ENCODE peak calls at places on chromosomes 2 and 18, in eight cellular contexts. P is K562, V is sigmoid colon, T is prostate gland, Y is H1, J is HepG2, W is transverse colon, H is upper lobe of left lung. M is an unnamed sample.

GRCh38 chr2:225100269-225100668 is 58.0 kb upstream of the DOCK10 start:
- DNase-seq in P (no peak), V (no peak), T (no peak), Y (no peak), J (no peak), W (no peak), H (no peak), M (no peak)

GRCh38 chr18:62288669-62289016 is 36.5 kb upstream of the TNFRSF11A start:
- DNase-seq in P (no peak), V (no peak), T (no peak), Y (no peak), J (no peak), W (no peak), H (no peak), M (no peak)

GRCh38 chr2:9221223-9221622 is 14.6 kb downstream of the ASAP2 start:
- DNase-seq in P (no peak), V (no peak), T (no peak), Y (no peak), J (no peak), W (no peak), H (no peak), M (no peak)

GRCh38 chr2:12727085-12727484 is 10.3 kb downstream of the TRIB2 start:
- DNase-seq in P (no peak), V (no peak), T (no peak), Y (no peak), J (no peak), W (no peak), H (no peak), M (no peak)

GRCh38 chr18:72692086-72692485 is 147.9 kb upstream of the CBLN2 start:
- DNase-seq in P (no peak), V (no peak), T (no peak), Y (peak; percentile 61), J (no peak), W (peak; percentile 44), H (peak; percentile 25), M (peak; percentile 71)

GRCh38 chr18:10139783-10140410 is 226.1 kb downstream of the VAPA start:
- DNase-seq in P (no peak), V (no peak), T (no peak), Y (peak; percentile 37), J (no peak), W (no peak), H (no peak), M (no peak)

GRCh38 chr18:55343396-55344073 is 244.5 kb downstream of the TCF4 start:
- DNase-seq in P (peak; percentile 5), V (no peak), T (no peak), Y (no peak), J (no peak), W (no peak), H (no peak), M (no peak)

GRCh38 chr2:152508446-152508845 is 173.5 kb downstream of the FMNL2 start:
- DNase-seq in P (no peak), V (no peak), T (no peak), Y (no peak), J (peak; percentile 72), W (no peak), H (no peak), M (no peak)

GRCh38 chr2:16320716-16321115 is 344.9 kb downstream of the CYRIA start:
- DNase-seq in P (no peak), V (no peak), T (no peak), Y (peak; percentile 46), J (no peak), W (no peak), H (no peak), M (no peak)

GRCh38 chr18:79278896-79279295 is 116.8 kb upstream of the NFATC1 start:
- DNase-seq in P (no peak), V (no peak), T (no peak), Y (no peak), J (no peak), W (no peak), H (no peak), M (no peak)

GRCh38 chr2:42337356-42337820 is 23.6 kb downstream of the COX7A2L start:
- DNase-seq in P (peak; percentile 36), V (no peak), T (no peak), Y (no peak), J (no peak), W (no peak), H (no peak), M (no peak)

GRCh38 chr2:27932396-27932795 is 41.9 kb downstream of the BABAM2 start:
- DNase-seq in P (no peak), V (no peak), T (no peak), Y (no peak), J (peak; percentile 59), W (no peak), H (no peak), M (no peak)

GRCh38 chr18:22052405-22053105 is 116.8 kb upstream of the GATA6 start:
- DNase-seq in P (no peak), V (no peak), T (no peak), Y (no peak), J (peak; percentile 16), W (peak; percentile 25), H (no peak), M (no peak)

GRCh38 chr2:168119519-168120141 is 127.8 kb downstream of the STK39 start:
- DNase-seq in P (peak; percentile 49), V (no peak), T (peak; percentile 49), Y (no peak), J (peak; percentile 58), W (no peak), H (no peak), M (peak; percentile 88)

GRCh38 chr18:57447154-57447621 is 12.0 kb downstream of the ONECUT2 start:
- DNase-seq in P (no peak), V (no peak), T (no peak), Y (peak; percentile 91), J (no peak), W (no peak), H (no peak), M (no peak)

GRCh38 chr2:163407296-163407695 is 328.5 kb downstream of the FIGN start:
- DNase-seq in P (no peak), V (no peak), T (peak; percentile 70), Y (no peak), J (no peak), W (no peak), H (no peak), M (no peak)

GRCh38 chr2:239523944-239524310 is 123.1 kb upstream of the HDAC4 start:
- DNase-seq in P (no peak), V (no peak), T (no peak), Y (no peak), J (no peak), W (no peak), H (no peak), M (no peak)

GRCh38 chr18:44851806-44852205 is 171.1 kb downstream of the SETBP1 start:
- DNase-seq in P (no peak), V (no peak), T (no peak), Y (no peak), J (no peak), W (no peak), H (no peak), M (no peak)

GRCh38 chr2:36411962-36412444 is 56.4 kb downstream of the CRIM1 start:
- DNase-seq in P (peak; percentile 13), V (no peak), T (no peak), Y (peak; percentile 58), J (no peak), W (no peak), H (no peak), M (no peak)

GRCh38 chr2:2096803-2097464 is 234.1 kb downstream of the MYT1L start:
- DNase-seq in P (no peak), V (no peak), T (no peak), Y (no peak), J (no peak), W (no peak), H (no peak), M (no peak)
- TF ChIP-seq POLR2AphosphoS5 in P (no peak), V (no peak), T (no peak), Y (no peak), J (no peak), W (no peak), H (no peak), M (no peak)

DNA sequence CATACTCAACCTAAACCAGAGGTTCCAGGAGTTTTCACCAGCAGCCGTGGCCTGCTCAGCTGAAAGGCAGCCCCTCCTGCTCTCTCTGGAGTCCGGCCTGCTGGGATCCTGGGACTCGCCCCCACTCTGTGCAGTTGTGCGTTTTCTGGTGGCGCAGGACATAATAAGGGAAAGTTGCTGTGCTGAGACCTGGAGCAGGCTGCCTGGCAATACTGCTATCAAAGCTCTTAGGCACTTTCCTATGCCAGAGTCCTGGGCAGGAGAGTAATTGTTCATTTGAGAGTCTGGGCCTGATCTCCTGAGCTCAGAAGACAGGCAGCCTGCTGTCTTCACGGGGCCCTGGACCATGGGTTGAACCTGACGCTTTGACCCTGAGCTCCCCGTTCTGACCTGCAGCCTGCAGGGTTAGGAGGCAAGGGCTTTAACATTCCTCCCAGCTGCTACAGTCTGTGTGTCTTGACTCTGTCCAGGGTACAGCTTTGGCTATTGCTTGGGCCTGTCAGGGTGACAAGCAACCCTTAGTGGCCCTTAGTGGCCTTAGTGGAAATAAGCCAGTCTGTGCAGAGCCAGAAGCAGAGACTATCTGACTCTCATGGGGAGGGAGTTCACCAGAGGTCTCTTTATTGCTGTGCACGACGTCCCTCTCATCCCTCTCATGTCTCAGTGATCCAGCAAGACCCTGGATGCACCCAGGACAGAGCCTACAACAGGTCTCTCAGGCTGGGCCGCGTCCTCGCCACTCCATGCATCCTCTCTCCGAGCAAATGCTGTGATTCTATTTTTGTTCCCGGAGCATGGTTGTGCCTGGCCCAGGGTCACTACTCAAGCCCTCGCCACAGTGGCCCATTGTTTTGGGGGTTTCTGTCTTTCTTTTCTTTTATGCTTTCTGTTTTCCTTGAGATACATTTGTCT is 60.6 kb downstream of the ACKR3 start:
- DNase-seq in P (no peak), V (peak; percentile 51), T (no peak), Y (no peak), J (no peak), W (no peak), H (peak; percentile 19), M (no peak)
- H3K27ac ChIP-seq in P (no peak overlapping the region), V (peak overlapping the region; percentile 28), T (no peak overlapping the region), Y (no peak overlapping the region), J (no peak overlapping the region), W (no peak overlapping the region), H (no peak overlapping the region), M (no peak overlapping the region)

GRCh38 chr2:107001551-107001950 is 115.6 kb upstream of the ST6GAL2 start:
- DNase-seq in P (no peak), V (no peak), T (no peak), Y (no peak), J (no peak), W (no peak), H (no peak), M (no peak)
- H3K4me3 ChIP-seq in P (no peak overlapping the region), V (no peak overlapping the region), T (no peak overlapping the region), Y (no peak overlapping the region), J (no peak overlapping the region), W (no peak overlapping the region), H (no peak overlapping the region), M (no peak overlapping the region)

DNA sequence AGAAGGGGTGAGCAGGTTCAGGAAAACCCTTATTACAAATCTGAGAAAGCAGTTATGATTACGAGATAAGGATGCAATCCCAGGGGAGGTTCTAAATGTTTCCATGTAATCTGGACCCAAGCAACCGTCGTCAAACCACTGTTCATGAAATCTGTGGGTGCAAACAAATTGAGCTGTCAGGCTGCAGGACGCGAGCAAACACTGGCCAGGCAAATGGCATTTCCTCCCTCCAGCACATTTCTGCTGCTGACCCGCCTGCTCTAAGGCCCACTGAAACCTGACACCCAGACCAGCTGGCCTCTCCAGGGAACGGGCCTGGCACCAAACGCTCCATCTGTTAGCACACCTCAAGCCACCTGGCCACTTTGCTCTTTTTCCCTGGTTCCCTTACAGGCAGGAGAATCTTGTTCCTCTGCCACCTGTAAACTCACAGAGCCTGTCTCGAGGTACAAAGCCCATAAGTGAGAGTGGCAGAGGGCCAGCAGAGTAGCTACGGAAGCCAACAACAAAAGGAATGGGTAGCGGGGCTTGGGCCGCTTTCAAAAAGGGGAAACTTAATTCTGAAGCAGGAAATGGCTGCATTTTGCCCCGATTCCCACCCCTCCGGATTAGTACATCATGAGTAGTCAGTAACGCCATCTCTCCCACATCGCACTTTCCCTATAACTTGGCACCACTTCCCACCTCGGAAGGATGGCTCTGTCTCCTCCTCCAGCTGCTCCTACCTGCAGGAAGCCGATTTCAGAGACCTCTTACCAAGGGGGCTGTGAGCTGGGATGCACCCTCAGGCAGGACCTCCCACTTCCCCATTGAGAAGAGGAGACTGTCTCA is 26.4 kb downstream of the CRACDL start:
- DNase-seq in P (no peak), V (no peak), T (peak; percentile 79), Y (peak; percentile 69), J (peak; percentile 82), W (peak; percentile 19), H (peak; percentile 92), M (no peak)
- TF ChIP-seq POLR2AphosphoS5 in P (no peak), V (no peak), T (peak; percentile 72), Y (no peak), J (no peak), W (no peak), H (peak; percentile 50), M (no peak)